ENCODE peak calls at places on chromosomes 5 and 9, in five cellular contexts. G, C, R, B and Y are unnamed samples.

GRCh38 chr5:28388428-28388827 is 1350.0 kb upstream of the CDH9 start:
- DNase-seq in G (no peak), C (no peak), R (no peak), B (no peak), Y (no peak)

GRCh38 chr5:124746916-124747769 is 704 bp upstream of the ZNF608 start:
- DNase-seq in G (peak; percentile 79), C (no peak), R (peak; percentile 80), B (peak; percentile 83), Y (peak; percentile 87)

GRCh38 chr9:93086445-93087224 is 9.4 kb upstream of the CARD19 start:
- DNase-seq in G (no peak), C (no peak), R (no peak), B (no peak), Y (no peak)

GRCh38 chr5:90434116-90434714 is 24.7 kb upstream of the CETN3 start:
- DNase-seq in G (peak; percentile 33), C (peak; percentile 21), R (peak; percentile 31), B (peak; percentile 46), Y (no peak)

GRCh38 chr5:85337400-85337799 is 952.7 kb upstream of the EDIL3 start:
- DNase-seq in G (no peak), C (no peak), R (no peak), B (no peak), Y (no peak)

GRCh38 chr5:53023969-53024368 is 34.8 kb downstream of the ITGA2 start:
- DNase-seq in G (no peak), C (no peak), R (no peak), B (no peak), Y (no peak)

GRCh38 chr5:112779531-112779930 is 41.8 kb downstream of the APC start:
- DNase-seq in G (no peak), C (no peak), R (no peak), B (no peak), Y (no peak)

GRCh38 chr5:161975350-161975749 is 92.2 kb upstream of the GABRG2 start:
- DNase-seq in G (no peak), C (no peak), R (no peak), B (no peak), Y (no peak)

GRCh38 chr5:38070304-38070703 is 188.1 kb upstream of the EGFLAM start:
- DNase-seq in G (no peak), C (no peak), R (no peak), B (no peak), Y (no peak)

GRCh38 chr5:38072295-38072694 is 186.1 kb upstream of the EGFLAM start:
- DNase-seq in G (no peak), C (no peak), R (no peak), B (no peak), Y (no peak)

GRCh38 chr5:38069360-38069759 is 189.0 kb upstream of the EGFLAM start:
- DNase-seq in G (no peak), C (no peak), R (no peak), B (no peak), Y (no peak)
- H3K27ac ChIP-seq in G (no peak overlapping the region), C (no peak overlapping the region), R (no peak overlapping the region), B (no peak overlapping the region), Y (no peak overlapping the region)

DNA sequence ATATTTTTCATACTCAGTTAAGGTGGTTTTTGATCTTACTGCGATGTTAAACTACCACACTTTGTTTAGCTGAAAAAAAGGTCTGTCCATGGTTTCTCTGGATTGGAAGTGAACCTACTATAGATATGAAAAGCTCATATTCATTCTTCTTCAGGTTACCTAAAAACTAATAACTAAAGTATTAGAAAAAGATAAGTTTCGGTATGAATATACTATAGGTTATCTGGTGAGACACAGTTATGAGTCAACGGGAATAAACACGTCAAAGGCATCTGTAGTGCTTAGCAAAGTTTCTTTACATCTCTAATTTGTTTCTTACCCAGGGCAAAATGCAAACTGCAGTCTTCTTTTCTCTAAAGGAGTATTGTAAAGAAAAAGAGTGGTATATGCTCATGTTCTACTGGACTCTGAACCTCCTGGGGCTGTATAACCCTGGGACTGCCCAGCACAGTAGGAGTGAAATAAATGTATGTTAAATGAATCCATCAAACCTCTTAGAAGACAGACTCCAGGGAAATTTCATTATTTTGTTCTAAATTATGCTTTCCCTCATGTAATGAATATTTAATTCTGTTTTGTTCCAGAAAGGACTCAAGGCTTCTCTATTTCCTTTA is 521.9 kb downstream of the PDE4D start:
- DNase-seq in G (no peak), C (no peak), R (no peak), B (no peak), Y (no peak)
- H3K4me1 ChIP-seq in G (peaks cover 3% of the 10 kb centered on the region), C (no peaks in the 10 kb centered on the region), R (no peaks in the 10 kb centered on the region), B (peaks cover 11% of the 10 kb centered on the region), Y (no peaks in the 10 kb centered on the region)

GRCh38 chr9:80797841-80798688 is 891.3 kb downstream of the TLE1 start:
- DNase-seq in G (no peak), C (no peak), R (no peak), B (peak; percentile 15), Y (no peak)
- TF ChIP-seq POLR2AphosphoS5 in G (peak; percentile 66), C (no peak), R (no peak), B (peak; percentile 88), Y (no peak)

GRCh38 chr9:18059043-18059442 is 414.9 kb upstream of the ADAMTSL1 start:
- DNase-seq in G (no peak), C (no peak), R (no peak), B (no peak), Y (no peak)
- H3K27ac ChIP-seq in G (no peak overlapping the region), C (no peak overlapping the region), R (no peak overlapping the region), B (peak overlapping the region; percentile 61), Y (no peak overlapping the region)